ENCODE peak calls at places on chromosomes 6 and 20, in eight cellular contexts. C is hypothalamus; I is MV-4-11; L is HFF-Myc; F is stimulated activated CD8-positive, alpha-beta memory T cell treated with anti-CD3 and anti-CD28 coated beads, Interleukin-15, amount 100 ng/mL, for 1 hour; X is AG10803; R is NCI-H1436; G is M059J. O is an unnamed sample.

GRCh38 chr6:135586844-135587243 is 89.3 kb upstream of the AHI1 start:
- DNase-seq in C (no peak), I (no peak), L (peak), F (no peak), X (no peak), R (no peak), G (peak), O (no peak)

GRCh38 chr20:45049438-45049837 is 51.5 kb downstream of the KCNS1 start:
- DNase-seq in C (no peak), I (no peak), L (no peak), F (no peak), X (no peak), R (no peak), G (no peak), O (no peak)

GRCh38 chr20:40489886-40490285 is 199.2 kb downstream of the MAFB start:
- DNase-seq in C (no peak), I (no peak), L (no peak), F (no peak), X (peak), R (no peak), G (peak), O (no peak)

GRCh38 chr6:44464527-44465310 is 77.2 kb downstream of the CDC5L start:
- DNase-seq in C (no peak), I (no peak), L (no peak), F (no peak), X (peak), R (no peak), G (peak), O (no peak)

GRCh38 chr6:53879608-53880007 is 84.8 kb downstream of the LRRC1 start:
- DNase-seq in C (no peak), I (no peak), L (no peak), F (no peak), X (no peak), R (no peak), G (peak), O (no peak)

GRCh38 chr6:116450185-116450710 is 10.9 kb upstream of the CALHM6 start:
- DNase-seq in C (no peak), I (no peak), L (no peak), F (no peak), X (no peak), R (no peak), G (no peak), O (no peak)

GRCh38 chr20:14498809-14499208 is 161.4 kb upstream of the FLRT3 start:
- DNase-seq in C (no peak), I (no peak), L (no peak), F (no peak), X (no peak), R (no peak), G (no peak), O (no peak)

GRCh38 chr6:36720251-36721141 is 22.9 kb downstream of the RAB44 start:
- DNase-seq in C (no peak), I (no peak), L (no peak), F (no peak), X (no peak), R (no peak), G (no peak), O (no peak)

GRCh38 chr6:3427740-3428085 is 29.1 kb downstream of the SLC22A23 start:
- DNase-seq in C (no peak), I (no peak), L (no peak), F (no peak), X (peak), R (no peak), G (peak), O (no peak)

GRCh38 chr6:41200901-41201783 is at the start of gene TREML2:
- DNase-seq in C (no peak), I (peak), L (no peak), F (no peak), X (no peak), R (no peak), G (no peak), O (no peak)

GRCh38 chr6:51213806-51214205 is 395.1 kb downstream of the TFAP2B start:
- DNase-seq in C (no peak), I (no peak), L (no peak), F (no peak), X (no peak), R (no peak), G (peak), O (no peak)

GRCh38 chr6:43695078-43695966 is 7.7 kb upstream of the MRPS18A start:
- DNase-seq in C (no peak), I (no peak), L (no peak), F (no peak), X (no peak), R (no peak), G (no peak), O (no peak)

GRCh38 chr6:53593001-53593488 is 48.1 kb upstream of the GCLC start:
- DNase-seq in C (no peak), I (peak), L (no peak), F (no peak), X (peak), R (no peak), G (peak), O (no peak)

GRCh38 chr20:24477831-24478547 is 8.6 kb downstream of the SYNDIG1 start:
- DNase-seq in C (no peak), I (no peak), L (no peak), F (no peak), X (no peak), R (no peak), G (no peak), O (no peak)

GRCh38 chr6:17457405-17457804 is 64.0 kb downstream of the CAP2 start:
- DNase-seq in C (no peak), I (no peak), L (no peak), F (no peak), X (no peak), R (no peak), G (no peak), O (no peak)

GRCh38 chr6:100088009-100088408 is 94.0 kb upstream of the MCHR2 start:
- DNase-seq in C (no peak), I (no peak), L (peak), F (no peak), X (peak), R (no peak), G (peak), O (no peak)

GRCh38 chr6:29791786-29792122 is 35.9 kb upstream of the HLA-G start:
- DNase-seq in C (no peak), I (no peak), L (no peak), F (no peak), X (no peak), R (no peak), G (peak), O (no peak)

GRCh38 chr20:49690899-49691620 is 22.6 kb downstream of the B4GALT5 start:
- DNase-seq in C (no peak), I (peak), L (no peak), F (no peak), X (no peak), R (no peak), G (no peak), O (no peak)

GRCh38 chr6:11460001-11460668 is 77.4 kb upstream of the TMEM170B start:
- DNase-seq in C (no peak), I (peak), L (peak), F (no peak), X (peak), R (no peak), G (peak), O (no peak)

GRCh38 chr6:36355819-36356218 is 19.1 kb upstream of the BNIP5 start:
- DNase-seq in C (no peak), I (peak), L (no peak), F (no peak), X (no peak), R (no peak), G (peak), O (no peak)

GRCh38 chr6:139981810-139982550 is 607.5 kb upstream of the CITED2 start:
- DNase-seq in C (no peak), I (no peak), L (peak), F (no peak), X (peak), R (peak), G (peak), O (no peak)

GRCh38 chr6:103335412-103335811 is 1524.3 kb downstream of the HACE1 start:
- DNase-seq in C (no peak), I (no peak), L (no peak), F (no peak), X (no peak), R (no peak), G (no peak), O (no peak)

GRCh38 chr6:169185692-169186485 is 67.8 kb downstream of the THBS2 start:
- DNase-seq in C (no peak), I (no peak), L (no peak), F (no peak), X (no peak), R (no peak), G (no peak), O (no peak)

GRCh38 chr20:50099565-50099991 is 13.4 kb downstream of the UBE2V1 start:
- DNase-seq in C (no peak), I (no peak), L (no peak), F (no peak), X (no peak), R (no peak), G (no peak), O (no peak)

GRCh38 chr20:1537731-1538058 is 19.8 kb downstream of the SIRPD start:
- DNase-seq in C (no peak), I (peak), L (no peak), F (no peak), X (no peak), R (no peak), G (no peak), O (no peak)

GRCh38 chr20:54657268-54657826 is 182.0 kb downstream of the DOK5 start:
- DNase-seq in C (no peak), I (no peak), L (no peak), F (no peak), X (no peak), R (no peak), G (no peak), O (no peak)

GRCh38 chr6:73710470-73710869 is 14.5 kb downstream of the CD109 start:
- DNase-seq in C (no peak), I (no peak), L (peak), F (no peak), X (peak), R (no peak), G (peak), O (no peak)